ENCODE peak calls at places on chromosomes 16 and 17, in eight cellular contexts. O, Z, Y, W, L, I, F and T are unnamed samples.

GRCh38 chr16:71903608-71904007 is 8.3 kb downstream of the IST1 start:
- DNase-seq in O (no peak), Z (no peak), Y (no peak), W (no peak), L (no peak), I (no peak), F (no peak), T (no peak)

GRCh38 chr16:71626018-71626857 is at the start of gene MARVELD3:
- DNase-seq in O (peak), Z (no peak), Y (no peak), W (no peak), L (peak), I (no peak), F (peak), T (peak)

GRCh38 chr17:17141860-17142552 is 64.1 kb downstream of the PLD6 start:
- DNase-seq in O (no peak), Z (peak), Y (peak), W (no peak), L (no peak), I (peak), F (no peak), T (peak)

GRCh38 chr16:52212841-52213240 is 334.1 kb downstream of the TOX3 start:
- DNase-seq in O (no peak), Z (no peak), Y (no peak), W (no peak), L (no peak), I (no peak), F (no peak), T (no peak)

GRCh38 chr17:82863941-82864720 is 24.3 kb upstream of the ZNF750 start:
- DNase-seq in O (no peak), Z (peak), Y (peak), W (peak), L (peak), I (peak), F (no peak), T (no peak)

GRCh38 chr16:80300876-80301275 is 239.9 kb upstream of the DYNLRB2 start:
- DNase-seq in O (no peak), Z (no peak), Y (peak), W (no peak), L (no peak), I (peak), F (no peak), T (no peak)

GRCh38 chr17:80260791-80261158 is at the start of gene RNF213:
- DNase-seq in O (peak), Z (no peak), Y (no peak), W (no peak), L (no peak), I (peak), F (peak), T (peak)

GRCh38 chr16:50378417-50378816 is 9.6 kb upstream of the BRD7 start:
- DNase-seq in O (no peak), Z (no peak), Y (no peak), W (no peak), L (no peak), I (no peak), F (no peak), T (no peak)

GRCh38 chr17:48194097-48194550 is 86.6 kb downstream of the SNX11 start:
- DNase-seq in O (no peak), Z (no peak), Y (peak), W (no peak), L (peak), I (no peak), F (no peak), T (no peak)

GRCh38 chr16:55622930-55623561 is 32.7 kb upstream of the SLC6A2 start:
- DNase-seq in O (no peak), Z (no peak), Y (no peak), W (peak), L (peak), I (no peak), F (no peak), T (peak)

GRCh38 chr16:19524356-19524865 is 669 bp downstream of the CCP110 start:
- DNase-seq in O (no peak), Z (no peak), Y (no peak), W (no peak), L (no peak), I (no peak), F (no peak), T (no peak)

GRCh38 chr17:67829331-67829730 is 4.0 kb downstream of the BPTF start:
- DNase-seq in O (no peak), Z (no peak), Y (no peak), W (no peak), L (no peak), I (no peak), F (no peak), T (no peak)

GRCh38 chr17:82231562-82232321 is 2.9 kb downstream of the SLC16A3 start:
- DNase-seq in O (peak), Z (peak), Y (peak), W (no peak), L (no peak), I (peak), F (peak), T (peak)

GRCh38 chr17:47949951-47950350 is 7.7 kb downstream of the PRR15L start:
- DNase-seq in O (no peak), Z (no peak), Y (no peak), W (no peak), L (no peak), I (no peak), F (no peak), T (no peak)

GRCh38 chr17:61267847-61268246 is 131.8 kb upstream of the TBX2 start:
- DNase-seq in O (no peak), Z (no peak), Y (no peak), W (no peak), L (no peak), I (no peak), F (no peak), T (no peak)

GRCh38 chr17:48814504-48814903 is 2.5 kb downstream of the TTLL6 start:
- DNase-seq in O (peak), Z (peak), Y (peak), W (no peak), L (peak), I (peak), F (no peak), T (peak)

GRCh38 chr16:30186782-30187555 is 3.6 kb downstream of the CORO1A start:
- DNase-seq in O (peak), Z (peak), Y (no peak), W (no peak), L (no peak), I (peak), F (peak), T (peak)

GRCh38 chr16:67304006-67304405 is 22.5 kb downstream of the KCTD19 start:
- DNase-seq in O (no peak), Z (no peak), Y (no peak), W (no peak), L (no peak), I (no peak), F (peak), T (no peak)

GRCh38 chr17:76501827-76502307 is 644 bp upstream of the RHBDF2 start:
- DNase-seq in O (no peak), Z (no peak), Y (no peak), W (no peak), L (no peak), I (no peak), F (no peak), T (no peak)

GRCh38 chr16:2036200-2036966 is 9.7 kb downstream of the NHERF2 start:
- DNase-seq in O (no peak), Z (no peak), Y (no peak), W (no peak), L (no peak), I (no peak), F (no peak), T (no peak)

GRCh38 chr17:40331743-40332641 is 23.0 kb downstream of the RARA start:
- DNase-seq in O (no peak), Z (peak), Y (no peak), W (no peak), L (no peak), I (peak), F (peak), T (no peak)

GRCh38 chr16:66774981-66775380 is 23.6 kb upstream of the DYNC1LI2 start:
- DNase-seq in O (no peak), Z (no peak), Y (no peak), W (no peak), L (no peak), I (no peak), F (no peak), T (no peak)

GRCh38 chr17:40035162-40035559 is 19.0 kb downstream of the MED24 start:
- DNase-seq in O (no peak), Z (peak), Y (peak), W (no peak), L (no peak), I (peak), F (no peak), T (peak)

GRCh38 chr17:41986634-41987033 is 20.0 kb downstream of the CNP start:
- DNase-seq in O (no peak), Z (no peak), Y (no peak), W (no peak), L (no peak), I (no peak), F (no peak), T (no peak)

GRCh38 chr17:21814776-21815175 is 122.5 kb downstream of the KCNJ18 start:
- DNase-seq in O (no peak), Z (no peak), Y (no peak), W (no peak), L (no peak), I (no peak), F (no peak), T (no peak)

GRCh38 chr16:75742424-75743047 is 16.2 kb upstream of the CPHXL start:
- DNase-seq in O (no peak), Z (peak), Y (no peak), W (no peak), L (peak), I (no peak), F (no peak), T (no peak)

GRCh38 chr17:46736100-46736499 is 82.4 kb downstream of the WNT3 start:
- DNase-seq in O (no peak), Z (no peak), Y (no peak), W (no peak), L (no peak), I (no peak), F (no peak), T (no peak)

GRCh38 chr16:53341787-53342186 is 92.5 kb upstream of the RBL2 start:
- DNase-seq in O (no peak), Z (no peak), Y (no peak), W (no peak), L (no peak), I (no peak), F (no peak), T (no peak)

GRCh38 chr16:29915590-29916247 is 10.3 kb downstream of the KCTD13 start:
- DNase-seq in O (no peak), Z (no peak), Y (peak), W (no peak), L (no peak), I (peak), F (no peak), T (no peak)

GRCh38 chr16:49127103-49127502 is 154.5 kb downstream of the CBLN1 start:
- DNase-seq in O (no peak), Z (no peak), Y (no peak), W (no peak), L (no peak), I (no peak), F (no peak), T (peak)

GRCh38 chr16:73170587-73170986 is 122.7 kb upstream of the ZFHX3 start:
- DNase-seq in O (no peak), Z (no peak), Y (no peak), W (no peak), L (no peak), I (no peak), F (no peak), T (peak)

GRCh38 chr16:66740010-66740409 is 11.4 kb downstream of the DYNC1LI2 start:
- DNase-seq in O (no peak), Z (peak), Y (peak), W (no peak), L (no peak), I (peak), F (no peak), T (peak)

GRCh38 chr17:79633937-79634813 is 23.3 kb upstream of the RBFOX3 start:
- DNase-seq in O (peak), Z (no peak), Y (no peak), W (no peak), L (no peak), I (no peak), F (peak), T (no peak)

GRCh38 chr17:55285340-55286301 is 20.9 kb downstream of the HLF start:
- DNase-seq in O (no peak), Z (peak), Y (peak), W (peak), L (no peak), I (peak), F (peak), T (no peak)

GRCh38 chr16:27995378-27995777 is 68.1 kb downstream of the GSG1L start:
- DNase-seq in O (no peak), Z (no peak), Y (no peak), W (no peak), L (no peak), I (no peak), F (no peak), T (no peak)

GRCh38 chr16:3800477-3801270 is 79.8 kb downstream of the CREBBP start:
- DNase-seq in O (no peak), Z (no peak), Y (no peak), W (no peak), L (no peak), I (no peak), F (no peak), T (no peak)

GRCh38 chr16:3800019-3800418 is 80.5 kb downstream of the CREBBP start:
- DNase-seq in O (no peak), Z (no peak), Y (no peak), W (no peak), L (no peak), I (no peak), F (no peak), T (no peak)

GRCh38 chr16:3798827-3799226 is 81.5 kb upstream of the TRAP1 start:
- DNase-seq in O (no peak), Z (no peak), Y (no peak), W (no peak), L (no peak), I (no peak), F (no peak), T (no peak)

GRCh38 chr16:3797904-3798811 is 80.8 kb upstream of the TRAP1 start:
- DNase-seq in O (no peak), Z (no peak), Y (no peak), W (no peak), L (no peak), I (no peak), F (no peak), T (no peak)

GRCh38 chr16:3797473-3797872 is 80.1 kb upstream of the TRAP1 start:
- DNase-seq in O (no peak), Z (no peak), Y (no peak), W (no peak), L (no peak), I (no peak), F (no peak), T (no peak)
- TF ChIP-seq CTCF in O (no peak), Z (no peak), Y (no peak), W (no peak), L (no peak), I (no peak), F (no peak), T (no peak)

GRCh38 chr16:86211800-86212199 is 298.5 kb upstream of the FOXF1 start:
- DNase-seq in O (no peak), Z (no peak), Y (no peak), W (no peak), L (peak), I (no peak), F (no peak), T (peak)

GRCh38 chr16:86215233-86215978 is 294.9 kb upstream of the FOXF1 start:
- DNase-seq in O (no peak), Z (no peak), Y (peak), W (no peak), L (no peak), I (no peak), F (no peak), T (no peak)

GRCh38 chr16:86212706-86213426 is 297.5 kb upstream of the FOXF1 start:
- DNase-seq in O (no peak), Z (no peak), Y (no peak), W (no peak), L (no peak), I (no peak), F (no peak), T (no peak)

GRCh38 chr16:86214326-86215232 is 295.7 kb upstream of the FOXF1 start:
- DNase-seq in O (no peak), Z (no peak), Y (peak), W (no peak), L (no peak), I (no peak), F (no peak), T (no peak)

GRCh38 chr16:86213427-86214205 is 296.7 kb upstream of the FOXF1 start:
- DNase-seq in O (no peak), Z (no peak), Y (no peak), W (no peak), L (no peak), I (no peak), F (no peak), T (no peak)
- TF ChIP-seq CTCF in O (no peak), Z (no peak), Y (no peak), W (no peak), L (no peak), I (no peak), F (no peak), T (no peak)

GRCh38 chr17:8272421-8272820 is 16.0 kb upstream of the RANGRF start:
- DNase-seq in O (no peak), Z (no peak), Y (no peak), W (no peak), L (no peak), I (no peak), F (no peak), T (no peak)
- TF ChIP-seq CTCF in O (no peak), Z (no peak), Y (no peak), W (no peak), L (no peak), I (no peak), F (no peak), T (no peak)

DNA sequence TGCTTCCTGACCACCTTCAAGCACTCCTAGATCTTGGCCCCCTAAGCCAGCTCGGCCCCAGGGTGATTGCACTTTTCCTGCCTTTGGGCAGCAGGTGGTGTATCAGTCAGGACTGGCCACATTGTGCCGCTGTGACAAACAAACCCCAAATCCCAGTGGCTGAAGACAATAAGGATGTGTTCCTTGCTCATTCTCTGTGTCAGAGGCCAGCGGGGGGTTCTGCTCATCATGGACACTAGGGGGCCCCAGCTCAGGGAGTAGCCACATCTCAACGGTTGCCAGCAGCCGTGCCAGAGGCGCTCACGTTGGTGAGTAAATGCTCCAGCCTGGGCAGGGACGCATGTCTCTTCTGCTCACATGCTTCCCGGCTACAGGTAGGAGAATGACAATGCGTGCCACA is 60.4 kb downstream of the ZDHHC7 start:
- DNase-seq in O (no peak), Z (no peak), Y (no peak), W (no peak), L (no peak), I (no peak), F (no peak), T (no peak)
- TF ChIP-seq CTCF in O (no peak), Z (peak), Y (peak), W (peak), L (peak), I (peak), F (no peak), T (peak)